ENCODE peak calls at places on chromosomes 11 and 22, in ten cellular contexts. J, S, R, Q, I, A, U, L, P and W are unnamed samples.

GRCh38 chr11:62665630-62666258 is 632 bp downstream of the CSKMT start:
- DNase-seq in J (peak), S (peak), R (peak), Q (no peak), I (peak), A (peak), U (peak), L (peak), P (peak), W (no peak)

GRCh38 chr11:68903288-68903630 is 373 bp downstream of the MRPL21 start:
- DNase-seq in J (no peak), S (no peak), R (no peak), Q (no peak), I (no peak), A (no peak), U (no peak), L (no peak), P (no peak), W (no peak)

GRCh38 chr22:37896181-37896592 is 9.9 kb upstream of the MICALL1 start:
- DNase-seq in J (peak), S (no peak), R (peak), Q (no peak), I (peak), A (no peak), U (no peak), L (peak), P (no peak), W (no peak)

GRCh38 chr11:8839957-8840945 is 70.7 kb upstream of the AKIP1 start:
- DNase-seq in J (no peak), S (no peak), R (peak), Q (no peak), I (peak), A (no peak), U (no peak), L (peak), P (no peak), W (no peak)

GRCh38 chr11:70158201-70158600 is 44.9 kb upstream of the FADD start:
- DNase-seq in J (peak), S (no peak), R (no peak), Q (no peak), I (peak), A (peak), U (peak), L (no peak), P (peak), W (no peak)

GRCh38 chr22:39236321-39237275 is 8.2 kb downstream of the PDGFB start:
- DNase-seq in J (peak), S (no peak), R (peak), Q (no peak), I (no peak), A (no peak), U (no peak), L (peak), P (no peak), W (no peak)

GRCh38 chr11:76246271-76246933 is 40.1 kb upstream of the WNT11 start:
- DNase-seq in J (no peak), S (no peak), R (no peak), Q (no peak), I (no peak), A (no peak), U (no peak), L (no peak), P (no peak), W (no peak)

GRCh38 chr11:120054016-120054752 is 83.7 kb downstream of the TRIM29 start:
- DNase-seq in J (no peak), S (no peak), R (no peak), Q (no peak), I (no peak), A (no peak), U (no peak), L (no peak), P (no peak), W (no peak)

GRCh38 chr11:61061081-61061826 is 41.0 kb upstream of the CD5 start:
- DNase-seq in J (peak), S (peak), R (no peak), Q (no peak), I (peak), A (no peak), U (no peak), L (peak), P (no peak), W (no peak)

GRCh38 chr11:72693271-72693968 is 19.2 kb upstream of the PDE2A start:
- DNase-seq in J (no peak), S (no peak), R (no peak), Q (no peak), I (no peak), A (no peak), U (no peak), L (no peak), P (no peak), W (no peak)

GRCh38 chr11:66068923-66069714 is 953 bp upstream of the PACS1 start:
- DNase-seq in J (peak), S (no peak), R (peak), Q (peak), I (peak), A (no peak), U (peak), L (peak), P (no peak), W (no peak)

GRCh38 chr11:63609536-63609935 is 4.7 kb downstream of the PLAAT3 start:
- DNase-seq in J (no peak), S (peak), R (peak), Q (no peak), I (no peak), A (no peak), U (peak), L (no peak), P (no peak), W (no peak)

GRCh38 chr22:42289671-42290269 is 19.3 kb upstream of the TCF20 start:
- DNase-seq in J (no peak), S (no peak), R (no peak), Q (no peak), I (peak), A (no peak), U (peak), L (no peak), P (no peak), W (no peak)

GRCh38 chr11:57974830-57975229 is 48.9 kb upstream of the OR9Q1 start:
- DNase-seq in J (no peak), S (no peak), R (no peak), Q (no peak), I (no peak), A (no peak), U (no peak), L (no peak), P (no peak), W (no peak)

GRCh38 chr11:134664863-134665535 is 253.0 kb upstream of the B3GAT1 start:
- DNase-seq in J (no peak), S (peak), R (no peak), Q (no peak), I (no peak), A (no peak), U (no peak), L (no peak), P (no peak), W (peak)

GRCh38 chr11:11607772-11608171 is 14.0 kb downstream of the GALNT18 start:
- DNase-seq in J (no peak), S (no peak), R (no peak), Q (no peak), I (no peak), A (no peak), U (no peak), L (no peak), P (no peak), W (no peak)

GRCh38 chr11:26158251-26158650 is 173.7 kb upstream of the ANO3 start:
- DNase-seq in J (no peak), S (no peak), R (no peak), Q (no peak), I (no peak), A (no peak), U (no peak), L (no peak), P (no peak), W (no peak)

GRCh38 chr11:77351281-77351905 is 49.9 kb upstream of the GDPD4 start:
- DNase-seq in J (no peak), S (no peak), R (no peak), Q (no peak), I (peak), A (no peak), U (no peak), L (no peak), P (no peak), W (no peak)

GRCh38 chr11:130849215-130849568 is 67.1 kb downstream of the SNX19 start:
- DNase-seq in J (no peak), S (no peak), R (no peak), Q (no peak), I (peak), A (no peak), U (no peak), L (no peak), P (no peak), W (no peak)

GRCh38 chr22:27537481-27537891 is 264.1 kb downstream of the MN1 start:
- DNase-seq in J (no peak), S (no peak), R (peak), Q (no peak), I (peak), A (peak), U (no peak), L (no peak), P (no peak), W (peak)

GRCh38 chr22:48561676-48562075 is 1266.0 kb downstream of the BRD1 start:
- DNase-seq in J (no peak), S (no peak), R (no peak), Q (no peak), I (no peak), A (no peak), U (no peak), L (no peak), P (no peak), W (no peak)

GRCh38 chr22:44180706-44181032 is at the start of gene PARVG:
- DNase-seq in J (no peak), S (no peak), R (peak), Q (no peak), I (peak), A (no peak), U (no peak), L (peak), P (no peak), W (no peak)

GRCh38 chr11:102114032-102114431 is 3.8 kb downstream of the YAP1 start:
- DNase-seq in J (no peak), S (no peak), R (no peak), Q (no peak), I (no peak), A (no peak), U (no peak), L (no peak), P (no peak), W (no peak)
- TF ChIP-seq CTCF in J (no peak), S (no peak), R (no peak), Q (no peak), I (peak), A (no peak), U (no peak), L (no peak), P (no peak), W (no peak)

GRCh38 chr11:79060081-79060480 is 380.7 kb downstream of the TENM4 start:
- DNase-seq in J (no peak), S (no peak), R (no peak), Q (no peak), I (peak), A (no peak), U (peak), L (no peak), P (no peak), W (no peak)

GRCh38 chr11:79060534-79060933 is 380.3 kb downstream of the TENM4 start:
- DNase-seq in J (no peak), S (no peak), R (no peak), Q (no peak), I (no peak), A (no peak), U (no peak), L (no peak), P (no peak), W (no peak)

GRCh38 chr11:79066456-79067354 is 374.1 kb downstream of the TENM4 start:
- DNase-seq in J (no peak), S (no peak), R (no peak), Q (no peak), I (peak), A (no peak), U (peak), L (no peak), P (no peak), W (no peak)

GRCh38 chr11:79059171-79059570 is 381.7 kb downstream of the TENM4 start:
- DNase-seq in J (no peak), S (no peak), R (no peak), Q (no peak), I (no peak), A (no peak), U (no peak), L (no peak), P (no peak), W (no peak)

DNA sequence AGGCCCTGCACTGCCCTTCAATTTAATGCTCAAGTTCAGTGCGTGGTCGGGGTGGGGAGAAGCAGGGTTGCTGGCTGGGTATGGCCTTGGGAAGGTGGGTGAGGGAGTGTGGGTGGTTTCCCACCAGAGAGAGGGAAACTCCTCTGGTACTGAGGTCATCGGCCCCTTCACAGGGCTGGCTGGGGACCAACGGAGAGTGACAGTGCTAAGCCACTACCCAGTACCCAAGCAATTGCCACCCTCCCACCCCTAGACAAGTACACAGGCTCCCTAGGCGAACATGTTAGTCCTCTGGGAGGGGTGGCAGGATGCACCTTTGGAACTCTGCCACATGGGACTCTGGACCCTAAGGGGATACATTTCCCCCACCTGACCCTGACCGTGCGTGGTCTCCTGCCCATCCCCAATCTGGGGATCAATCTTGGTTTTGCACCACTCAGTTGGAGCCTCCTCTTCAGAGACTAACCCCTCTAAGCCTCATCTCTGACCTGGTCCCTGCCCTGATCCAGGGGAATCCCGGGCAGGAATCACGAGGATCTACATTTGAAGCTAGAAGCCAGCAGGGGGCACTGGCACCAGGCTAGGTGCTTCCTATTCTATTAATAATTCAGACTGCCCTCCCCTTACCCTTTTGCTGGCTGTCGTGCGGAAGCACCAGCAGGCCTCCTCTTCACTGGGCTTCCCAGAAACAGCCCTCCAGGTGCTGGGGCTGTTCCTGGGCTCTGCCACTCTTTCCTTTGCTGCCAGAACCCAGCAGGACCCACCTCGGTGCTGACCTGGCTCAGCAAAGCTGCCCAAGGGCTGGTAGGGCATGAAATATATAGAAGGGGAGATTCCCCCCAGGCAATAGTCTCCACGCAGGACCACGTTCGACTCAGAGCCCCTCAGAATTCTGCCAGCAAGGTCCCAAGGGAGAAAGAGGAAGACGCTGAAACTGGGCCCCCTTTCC is 377.7 kb downstream of the TENM4 start:
- DNase-seq in J (peak), S (no peak), R (no peak), Q (no peak), I (peak), A (no peak), U (peak), L (no peak), P (peak), W (no peak)
- TF ChIP-seq CTCF in J (peak), S (no peak), R (no peak), Q (peak), I (peak), A (no peak), U (peak), L (no peak), P (no peak), W (peak)

GRCh38 chr11:111570796-111571195 is 30.3 kb downstream of the LAYN start:
- DNase-seq in J (no peak), S (no peak), R (no peak), Q (no peak), I (no peak), A (no peak), U (no peak), L (no peak), P (no peak), W (no peak)

GRCh38 chr11:111575748-111576147 is 26.5 kb upstream of the SIK2 start:
- DNase-seq in J (no peak), S (no peak), R (no peak), Q (no peak), I (no peak), A (no peak), U (no peak), L (no peak), P (no peak), W (no peak)

GRCh38 chr11:111573821-111574249 is 28.4 kb upstream of the SIK2 start:
- DNase-seq in J (no peak), S (no peak), R (no peak), Q (no peak), I (peak), A (no peak), U (no peak), L (no peak), P (no peak), W (no peak)

GRCh38 chr11:111571829-111572501 is 30.3 kb upstream of the SIK2 start:
- DNase-seq in J (no peak), S (no peak), R (no peak), Q (no peak), I (peak), A (no peak), U (no peak), L (no peak), P (no peak), W (no peak)

GRCh38 chr11:111574373-111575230 is 27.6 kb upstream of the SIK2 start:
- DNase-seq in J (no peak), S (no peak), R (no peak), Q (no peak), I (peak), A (no peak), U (no peak), L (no peak), P (no peak), W (no peak)
- TF ChIP-seq CTCF in J (no peak), S (no peak), R (no peak), Q (no peak), I (peak), A (no peak), U (no peak), L (no peak), P (no peak), W (no peak)

GRCh38 chr11:21321530-21321929 is 652.1 kb downstream of the NELL1 start:
- DNase-seq in J (no peak), S (no peak), R (no peak), Q (no peak), I (no peak), A (no peak), U (no peak), L (no peak), P (no peak), W (no peak)

GRCh38 chr11:21323617-21324016 is 654.2 kb downstream of the NELL1 start:
- DNase-seq in J (no peak), S (no peak), R (no peak), Q (no peak), I (no peak), A (no peak), U (no peak), L (no peak), P (no peak), W (no peak)
- TF ChIP-seq CTCF in J (peak), S (no peak), R (no peak), Q (no peak), I (no peak), A (no peak), U (no peak), L (no peak), P (no peak), W (peak)